ENCODE peak calls at places on chromosomes 2 and 18, in nine cellular contexts. I is astrocyte of the spinal cord, S is thyroid gland, Q is brain microvascular endothelial cell, F is foreskin fibroblast, X is thoracic aorta, B is stomach, J is psoas muscle, K is tibial nerve. C is an unnamed sample.

GRCh38 chr2:29260151-29260772 is 145.0 kb downstream of the CLIP4 start:
- DNase-seq in K (no peak), F (peak), I (peak), X (no peak), J (no peak), B (no peak), S (no peak), Q (peak), C (no peak)

GRCh38 chr2:158953926-158954763 is 14.3 kb upstream of the TANC1 start:
- DNase-seq in X (peak), Q (peak), F (peak), S (peak), B (peak), K (peak), I (peak), J (peak), C (peak)

GRCh38 chr2:230542751-230543150 is 126.8 kb downstream of the SP100 start:
- DNase-seq in Q (peak), J (no peak), B (no peak), K (no peak), I (no peak), F (no peak), S (no peak), X (no peak), C (no peak)

GRCh38 chr18:74784791-74785190 is 187.1 kb downstream of the ZNF407 start:
- DNase-seq in B (no peak), I (no peak), Q (no peak), X (no peak), F (no peak), K (no peak), J (no peak), S (no peak), C (no peak)

GRCh38 chr2:171814883-171815282 is 79.2 kb downstream of the SLC25A12 start:
- DNase-seq in K (no peak), J (no peak), B (no peak), F (no peak), I (no peak), S (no peak), Q (no peak), X (no peak), C (no peak)

GRCh38 chr2:136282238-136282775 is 164.4 kb upstream of the CXCR4 start:
- DNase-seq in S (no peak), Q (no peak), F (no peak), K (no peak), B (no peak), X (no peak), J (no peak), I (no peak), C (no peak)

GRCh38 chr2:71697106-71698010 is 244.0 kb downstream of the DYSF start:
- DNase-seq in Q (no peak), S (no peak), F (no peak), B (no peak), J (peak), I (no peak), K (no peak), X (no peak), C (peak)

GRCh38 chr2:48355494-48355893 is 174.5 kb upstream of the STON1 start:
- DNase-seq in X (no peak), S (no peak), B (no peak), F (no peak), Q (no peak), I (no peak), K (no peak), J (no peak), C (no peak)

GRCh38 chr2:169999041-169999440 is 171.8 kb downstream of the UBR3 start:
- DNase-seq in K (no peak), X (no peak), B (no peak), J (no peak), F (no peak), I (peak), S (no peak), Q (no peak), C (no peak)

GRCh38 chr18:44229693-44230108 is 451.0 kb upstream of the SETBP1 start:
- DNase-seq in I (peak), X (peak), K (peak), B (no peak), J (peak), F (peak), S (peak), Q (peak), C (peak)

GRCh38 chr2:24926602-24927252 is 6.7 kb upstream of the ADCY3 start:
- DNase-seq in I (no peak), S (peak), J (peak), B (peak), F (peak), X (no peak), Q (no peak), K (peak), C (peak)

GRCh38 chr2:152234277-152234676 is 58.7 kb upstream of the STAM2 start:
- DNase-seq in I (no peak), X (no peak), S (no peak), Q (no peak), K (no peak), B (no peak), J (no peak), F (no peak), C (no peak)

GRCh38 chr2:151241224-151241623 is 20.4 kb downstream of the RBM43 start:
- DNase-seq in S (no peak), I (no peak), Q (no peak), X (no peak), F (no peak), K (no peak), B (no peak), J (no peak), C (no peak)

GRCh38 chr2:240565267-240566202 is 2.7 kb upstream of the RNPEPL1 start:
- DNase-seq in B (peak), S (peak), J (peak), F (no peak), K (peak), I (no peak), Q (peak), X (no peak), C (peak)

GRCh38 chr2:96329416-96329815 is 4.3 kb downstream of the ITPRIPL1 start:
- DNase-seq in I (peak), F (peak), B (no peak), J (no peak), S (no peak), X (no peak), Q (no peak), K (no peak), C (no peak)

GRCh38 chr2:120432293-120432975 is 86.5 kb downstream of the INHBB start:
- DNase-seq in B (no peak), K (no peak), S (no peak), F (no peak), J (no peak), I (no peak), X (no peak), Q (no peak), C (no peak)

GRCh38 chr2:180983468-180984388 is 3.3 kb downstream of the UBE2E3 start:
- DNase-seq in Q (peak), X (no peak), B (no peak), F (peak), S (peak), I (peak), J (no peak), K (no peak), C (no peak)

GRCh38 chr2:28080911-28081310 is 190.4 kb downstream of the BABAM2 start:
- DNase-seq in S (no peak), F (peak), I (peak), B (no peak), X (no peak), K (no peak), Q (no peak), J (no peak), C (no peak)

GRCh38 chr2:104434363-104434792 is 419.5 kb upstream of the POU3F3 start:
- DNase-seq in B (peak), S (peak), F (no peak), I (peak), K (no peak), Q (no peak), X (no peak), J (peak), C (peak)

GRCh38 chr2:33336036-33336625 is 140.3 kb upstream of the RASGRP3 start:
- DNase-seq in B (no peak), I (no peak), J (no peak), S (no peak), K (no peak), F (no peak), X (no peak), Q (no peak), C (no peak)

GRCh38 chr18:54749291-54749690 is 79.0 kb upstream of the RAB27B start:
- DNase-seq in X (no peak), S (no peak), K (no peak), J (no peak), Q (no peak), I (no peak), F (no peak), B (no peak), C (no peak)

GRCh38 chr2:237165405-237166276 is 80.0 kb downstream of the COPS8 start:
- DNase-seq in B (no peak), X (no peak), J (no peak), Q (no peak), F (no peak), I (no peak), K (no peak), S (no peak), C (no peak)
- TF ChIP-seq CTCF in B (no peak), X (no peak), J (peak), Q (peak), F (peak), I (peak), K (no peak), S (no peak), C (peak)

GRCh38 chr2:141195087-141195486 is 935.7 kb downstream of the LRP1B start:
- DNase-seq in I (peak), Q (no peak), B (no peak), S (no peak), X (no peak), K (no peak), F (no peak), J (no peak), C (no peak)

GRCh38 chr2:141201161-141201560 is 929.7 kb downstream of the LRP1B start:
- DNase-seq in J (no peak), S (no peak), F (no peak), X (no peak), Q (peak), K (no peak), B (no peak), I (no peak), C (no peak)

GRCh38 chr2:141199711-141200110 is 931.1 kb downstream of the LRP1B start:
- DNase-seq in K (no peak), J (no peak), X (no peak), B (no peak), I (peak), Q (peak), F (no peak), S (no peak), C (no peak)

DNA sequence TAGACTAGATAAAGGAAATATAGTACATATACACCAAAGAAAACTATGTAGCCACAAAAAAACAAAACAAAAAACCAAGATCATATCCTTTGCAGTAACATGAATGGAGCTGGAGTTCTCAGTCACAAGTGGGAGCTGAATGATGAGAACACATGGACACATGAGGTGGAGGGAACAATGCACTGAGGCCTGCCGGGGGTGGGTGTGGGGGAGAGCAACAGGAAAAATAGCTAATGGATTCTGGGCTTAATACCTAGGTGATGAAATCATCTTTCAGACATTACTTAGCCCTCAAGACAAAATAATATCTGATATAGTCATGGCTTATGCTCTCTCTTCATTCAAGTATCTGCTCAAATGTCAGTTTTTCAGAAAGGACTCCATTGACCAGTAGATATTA is 930.6 kb downstream of the LRP1B start:
- DNase-seq in I (peak), Q (peak), F (no peak), K (no peak), X (no peak), B (no peak), J (no peak), S (no peak), C (no peak)
- TF ChIP-seq CTCF in I (no peak), Q (no peak), F (no peak), K (no peak), X (no peak), B (no peak), J (no peak), S (no peak), C (no peak)

GRCh38 chr2:119230630-119231185 is 7.1 kb downstream of the STEAP3 start:
- DNase-seq in I (peak), F (peak), S (no peak), Q (peak), K (no peak), B (no peak), X (no peak), J (peak), C (no peak)
- TF ChIP-seq CTCF in I (peak), F (no peak), S (no peak), Q (peak), K (no peak), B (no peak), X (no peak), J (peak), C (no peak)

DNA sequence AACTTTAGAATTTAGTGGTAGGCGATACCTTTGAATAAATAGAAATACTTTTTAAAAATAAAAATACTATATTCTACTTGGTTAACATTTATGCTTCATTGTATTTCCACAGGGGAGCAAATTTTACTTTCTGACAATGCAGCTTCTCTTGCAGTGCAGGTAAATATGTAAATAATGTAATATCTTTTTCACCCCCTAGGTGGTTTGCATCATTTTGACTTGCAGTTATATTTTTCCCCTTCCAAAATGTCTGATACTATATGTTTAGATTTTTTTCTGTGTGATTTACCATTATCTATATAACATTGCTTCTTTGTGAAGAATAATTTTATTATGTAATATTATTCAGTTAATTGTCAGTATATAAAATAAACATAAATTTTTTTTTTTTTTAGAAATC is 28.5 kb downstream of the MTX2 start:
- DNase-seq in Q (no peak), F (no peak), I (no peak), K (no peak), X (no peak), B (no peak), S (no peak), J (no peak), C (no peak)
- TF ChIP-seq CTCF in Q (no peak), F (no peak), I (no peak), K (no peak), X (no peak), B (no peak), S (no peak), J (no peak), C (no peak)